ENCODE peak calls at places on chromosomes 11 and 22, in six cellular contexts. One of them, this sample, is unnamed. For H3K27me3 and H3K4me1, the result is how much of the 10 kb centered on the place peaks cover.

GRCh38 chr11:112400615-112401014 is 140.0 kb upstream of the PLET1 start:
- DNase-seq in neuronal stem cell: no peak
- DNase-seq in upper lobe of right lung: no peak
- DNase-seq in PC-3: no peak
- DNase-seq in H1: no peak
- DNase-seq in aorta: no peak
- DNase-seq in this sample: no peak

GRCh38 chr22:38863531-38864131 is 8.4 kb downstream of the CBX6 start:
- DNase-seq in neuronal stem cell: no peak
- DNase-seq in upper lobe of right lung: peak
- DNase-seq in PC-3: no peak
- DNase-seq in H1: no peak
- DNase-seq in aorta: peak
- DNase-seq in this sample: peak

GRCh38 chr11:69888671-69889076 is 69.5 kb upstream of the FGF3 start:
- DNase-seq in neuronal stem cell: peak
- DNase-seq in upper lobe of right lung: no peak
- DNase-seq in PC-3: peak
- DNase-seq in H1: peak
- DNase-seq in aorta: peak
- DNase-seq in this sample: peak

GRCh38 chr11:7572001-7572712 is 58.4 kb downstream of the PPFIBP2 start:
- DNase-seq in neuronal stem cell: no peak
- DNase-seq in upper lobe of right lung: no peak
- DNase-seq in PC-3: peak
- DNase-seq in H1: no peak
- DNase-seq in aorta: no peak
- DNase-seq in this sample: peak

GRCh38 chr22:44925465-44926123 is 84.2 kb downstream of the PHF21B start:
- DNase-seq in neuronal stem cell: no peak
- DNase-seq in upper lobe of right lung: peak
- DNase-seq in PC-3: no peak
- DNase-seq in H1: no peak
- DNase-seq in aorta: peak
- DNase-seq in this sample: no peak

GRCh38 chr11:114208371-114208770 is 87.8 kb upstream of the NNMT start:
- DNase-seq in neuronal stem cell: no peak
- DNase-seq in upper lobe of right lung: no peak
- DNase-seq in PC-3: no peak
- DNase-seq in H1: no peak
- DNase-seq in aorta: no peak
- DNase-seq in this sample: no peak

GRCh38 chr22:46085831-46086576 is 64.3 kb upstream of the PPARA start:
- DNase-seq in neuronal stem cell: no peak
- DNase-seq in upper lobe of right lung: peak
- DNase-seq in PC-3: peak
- DNase-seq in H1: no peak
- DNase-seq in aorta: peak
- DNase-seq in this sample: no peak

GRCh38 chr11:1218256-1218787 is 4.5 kb upstream of the MUC5B start:
- DNase-seq in neuronal stem cell: no peak
- DNase-seq in upper lobe of right lung: peak
- DNase-seq in PC-3: no peak
- DNase-seq in H1: no peak
- DNase-seq in aorta: no peak
- DNase-seq in this sample: peak

GRCh38 chr11:113771964-113772363 is 1.5 kb downstream of the ZW10 start:
- DNase-seq in neuronal stem cell: no peak
- DNase-seq in upper lobe of right lung: no peak
- DNase-seq in PC-3: no peak
- DNase-seq in H1: no peak
- DNase-seq in aorta: no peak
- DNase-seq in this sample: no peak

GRCh38 chr11:65112551-65113360 is 1.1 kb downstream of the TM7SF2 start:
- DNase-seq in neuronal stem cell: no peak
- DNase-seq in upper lobe of right lung: peak
- DNase-seq in PC-3: peak
- DNase-seq in H1: no peak
- DNase-seq in aorta: peak
- DNase-seq in this sample: peak

GRCh38 chr22:33116846-33117547 is 58.8 kb upstream of the SYN3 start:
- DNase-seq in neuronal stem cell: no peak
- DNase-seq in upper lobe of right lung: no peak
- DNase-seq in PC-3: peak
- DNase-seq in H1: no peak
- DNase-seq in aorta: no peak
- DNase-seq in this sample: no peak

GRCh38 chr11:120558754-120559431 is 47.3 kb downstream of the GRIK4 start:
- DNase-seq in neuronal stem cell: no peak
- DNase-seq in upper lobe of right lung: no peak
- DNase-seq in PC-3: no peak
- DNase-seq in H1: no peak
- DNase-seq in aorta: peak
- DNase-seq in this sample: peak

GRCh38 chr11:2442554-2442953 is 1.8 kb downstream of the TRPM5 start:
- DNase-seq in neuronal stem cell: no peak
- DNase-seq in upper lobe of right lung: no peak
- DNase-seq in PC-3: no peak
- DNase-seq in H1: no peak
- DNase-seq in aorta: no peak
- DNase-seq in this sample: no peak

GRCh38 chr22:42877597-42878340 is 20.7 kb upstream of the ARFGAP3 start:
- DNase-seq in neuronal stem cell: no peak
- DNase-seq in upper lobe of right lung: peak
- DNase-seq in PC-3: no peak
- DNase-seq in H1: no peak
- DNase-seq in aorta: no peak
- DNase-seq in this sample: no peak

GRCh38 chr11:108853151-108853550 is 188.3 kb downstream of the DDX10 start:
- DNase-seq in neuronal stem cell: no peak
- DNase-seq in upper lobe of right lung: no peak
- DNase-seq in PC-3: no peak
- DNase-seq in H1: no peak
- DNase-seq in aorta: no peak
- DNase-seq in this sample: no peak

GRCh38 chr11:69365567-69365966 is 71.6 kb downstream of the MYEOV start:
- DNase-seq in neuronal stem cell: no peak
- DNase-seq in upper lobe of right lung: no peak
- DNase-seq in PC-3: no peak
- DNase-seq in H1: no peak
- DNase-seq in aorta: no peak
- DNase-seq in this sample: peak

GRCh38 chr22:44997060-44997459 is 12.7 kb downstream of the PHF21B start:
- DNase-seq in neuronal stem cell: no peak
- DNase-seq in upper lobe of right lung: no peak
- DNase-seq in PC-3: no peak
- DNase-seq in H1: no peak
- DNase-seq in aorta: no peak
- DNase-seq in this sample: no peak

GRCh38 chr22:16954060-16954403 is 54.0 kb downstream of the GAB4 start:
- DNase-seq in neuronal stem cell: no peak
- DNase-seq in upper lobe of right lung: no peak
- DNase-seq in PC-3: no peak
- DNase-seq in H1: no peak
- DNase-seq in aorta: no peak
- DNase-seq in this sample: no peak

GRCh38 chr11:116990061-116990473 is 108.2 kb downstream of the SIK3 start:
- DNase-seq in neuronal stem cell: no peak
- DNase-seq in upper lobe of right lung: no peak
- DNase-seq in PC-3: peak
- DNase-seq in H1: no peak
- DNase-seq in aorta: no peak
- DNase-seq in this sample: no peak

GRCh38 chr11:29263971-29264682 is 752.7 kb downstream of the KCNA4 start:
- DNase-seq in neuronal stem cell: no peak
- DNase-seq in upper lobe of right lung: no peak
- DNase-seq in PC-3: peak
- DNase-seq in H1: no peak
- DNase-seq in aorta: no peak
- DNase-seq in this sample: no peak

GRCh38 chr11:27672836-27673464 is 27.3 kb downstream of the BDNF start:
- DNase-seq in neuronal stem cell: no peak
- DNase-seq in upper lobe of right lung: no peak
- DNase-seq in PC-3: peak
- DNase-seq in H1: no peak
- DNase-seq in aorta: no peak
- DNase-seq in this sample: no peak

GRCh38 chr11:75325713-75326438 is 25.6 kb downstream of the ARRB1 start:
- DNase-seq in neuronal stem cell: no peak
- DNase-seq in upper lobe of right lung: peak
- DNase-seq in PC-3: peak
- DNase-seq in H1: no peak
- DNase-seq in aorta: peak
- DNase-seq in this sample: no peak

GRCh38 chr22:23431337-23432072 is 148.6 kb downstream of the IGLL1 start:
- DNase-seq in neuronal stem cell: no peak
- DNase-seq in upper lobe of right lung: no peak
- DNase-seq in PC-3: peak
- DNase-seq in H1: no peak
- DNase-seq in aorta: no peak
- DNase-seq in this sample: peak

GRCh38 chr22:49534386-49534785 is 293.3 kb downstream of the BRD1 start:
- DNase-seq in neuronal stem cell: no peak
- DNase-seq in upper lobe of right lung: peak
- DNase-seq in PC-3: no peak
- DNase-seq in H1: no peak
- DNase-seq in aorta: no peak
- DNase-seq in this sample: peak

GRCh38 chr22:49532831-49533802 is 294.6 kb downstream of the BRD1 start:
- DNase-seq in neuronal stem cell: no peak
- DNase-seq in upper lobe of right lung: peak
- DNase-seq in PC-3: no peak
- DNase-seq in H1: no peak
- DNase-seq in aorta: no peak
- DNase-seq in this sample: no peak

GRCh38 chr22:49530671-49531532 is 296.8 kb downstream of the BRD1 start:
- DNase-seq in neuronal stem cell: no peak
- DNase-seq in upper lobe of right lung: no peak
- DNase-seq in PC-3: no peak
- DNase-seq in H1: no peak
- DNase-seq in aorta: no peak
- DNase-seq in this sample: no peak

GRCh38 chr22:49533886-49534285 is 293.8 kb downstream of the BRD1 start:
- DNase-seq in neuronal stem cell: no peak
- DNase-seq in upper lobe of right lung: peak
- DNase-seq in PC-3: no peak
- DNase-seq in H1: no peak
- DNase-seq in aorta: no peak
- DNase-seq in this sample: no peak

GRCh38 chr22:49531533-49531895 is 296.2 kb downstream of the BRD1 start:
- DNase-seq in neuronal stem cell: no peak
- DNase-seq in upper lobe of right lung: no peak
- DNase-seq in PC-3: no peak
- DNase-seq in H1: no peak
- DNase-seq in aorta: no peak
- DNase-seq in this sample: no peak
- H3K27me3 ChIP-seq in neuronal stem cell: under half
- H3K27me3 ChIP-seq in upper lobe of right lung: under half
- H3K27me3 ChIP-seq in PC-3: half or more
- H3K27me3 ChIP-seq in H1: under half
- H3K27me3 ChIP-seq in aorta: under half
- H3K27me3 ChIP-seq in this sample: under half

GRCh38 chr22:41096841-41097240 is 4.4 kb downstream of the EP300 start:
- DNase-seq in neuronal stem cell: no peak
- DNase-seq in upper lobe of right lung: no peak
- DNase-seq in PC-3: no peak
- DNase-seq in H1: no peak
- DNase-seq in aorta: no peak
- DNase-seq in this sample: no peak
- H3K4me1 ChIP-seq in neuronal stem cell: under half
- H3K4me1 ChIP-seq in upper lobe of right lung: under half
- H3K4me1 ChIP-seq in PC-3: under half
- H3K4me1 ChIP-seq in H1: under half
- H3K4me1 ChIP-seq in aorta: under half
- H3K4me1 ChIP-seq in this sample: under half

GRCh38 chr11:130601764-130602163 is 153.3 kb downstream of the ADAMTS15 start:
- DNase-seq in neuronal stem cell: no peak
- DNase-seq in upper lobe of right lung: no peak
- DNase-seq in PC-3: no peak
- DNase-seq in H1: no peak
- DNase-seq in aorta: no peak
- DNase-seq in this sample: no peak

GRCh38 chr11:130600616-130601015 is 152.2 kb downstream of the ADAMTS15 start:
- DNase-seq in neuronal stem cell: no peak
- DNase-seq in upper lobe of right lung: no peak
- DNase-seq in PC-3: no peak
- DNase-seq in H1: no peak
- DNase-seq in aorta: no peak
- DNase-seq in this sample: peak

GRCh38 chr11:130600139-130600538 is 151.7 kb downstream of the ADAMTS15 start:
- DNase-seq in neuronal stem cell: no peak
- DNase-seq in upper lobe of right lung: no peak
- DNase-seq in PC-3: no peak
- DNase-seq in H1: no peak
- DNase-seq in aorta: no peak
- DNase-seq in this sample: no peak

GRCh38 chr11:130602700-130603584 is 154.5 kb downstream of the ADAMTS15 start:
- DNase-seq in neuronal stem cell: no peak
- DNase-seq in upper lobe of right lung: no peak
- DNase-seq in PC-3: no peak
- DNase-seq in H1: no peak
- DNase-seq in aorta: no peak
- DNase-seq in this sample: peak

GRCh38 chr11:130601141-130601540 is 152.7 kb downstream of the ADAMTS15 start:
- DNase-seq in neuronal stem cell: no peak
- DNase-seq in upper lobe of right lung: no peak
- DNase-seq in PC-3: no peak
- DNase-seq in H1: no peak
- DNase-seq in aorta: peak
- DNase-seq in this sample: peak
- H3K27ac ChIP-seq in neuronal stem cell: no peak
- H3K27ac ChIP-seq in upper lobe of right lung: no peak
- H3K27ac ChIP-seq in PC-3: no peak
- H3K27ac ChIP-seq in H1: no peak
- H3K27ac ChIP-seq in aorta: no peak
- H3K27ac ChIP-seq in this sample: peak

GRCh38 chr22:49849161-49850020 is 4.3 kb upstream of the ZBED4 start:
- DNase-seq in neuronal stem cell: no peak
- DNase-seq in upper lobe of right lung: peak
- DNase-seq in PC-3: no peak
- DNase-seq in H1: no peak
- DNase-seq in aorta: no peak
- DNase-seq in this sample: no peak
- H3K27me3 ChIP-seq in neuronal stem cell: half or more
- H3K27me3 ChIP-seq in upper lobe of right lung: under half
- H3K27me3 ChIP-seq in PC-3: under half
- H3K27me3 ChIP-seq in H1: half or more
- H3K27me3 ChIP-seq in aorta: under half
- H3K27me3 ChIP-seq in this sample: half or more

GRCh38 chr22:30246962-30247376 is 410 bp upstream of the LIF start:
- DNase-seq in neuronal stem cell: no peak
- DNase-seq in upper lobe of right lung: no peak
- DNase-seq in PC-3: no peak
- DNase-seq in H1: no peak
- DNase-seq in aorta: no peak
- DNase-seq in this sample: peak
- H3K4me1 ChIP-seq in neuronal stem cell: under half
- H3K4me1 ChIP-seq in upper lobe of right lung: under half
- H3K4me1 ChIP-seq in PC-3: half or more
- H3K4me1 ChIP-seq in H1: under half
- H3K4me1 ChIP-seq in aorta: under half
- H3K4me1 ChIP-seq in this sample: under half

This sample was measured in endodermal cell.